ENCODE peak calls at places on chromosomes 7 and 10, in eight cellular contexts. One of them, this sample, is unnamed.

GRCh38 chr7:151761256-151761655 is 115.7 kb downstream of the PRKAG2 start:
- DNase-seq in AG09309: no peak
- DNase-seq in GM12865: no peak
- DNase-seq in epithelial cell of esophagus: peak
- DNase-seq in transverse colon: peak
- DNase-seq in IMR-90: no peak
- DNase-seq in astrocyte of the spinal cord: no peak
- DNase-seq in astrocyte: no peak
- DNase-seq in this sample: no peak

GRCh38 chr10:124701038-124701365 is 43.2 kb downstream of the FAM53B start:
- DNase-seq in AG09309: no peak
- DNase-seq in GM12865: no peak
- DNase-seq in epithelial cell of esophagus: no peak
- DNase-seq in transverse colon: no peak
- DNase-seq in IMR-90: no peak
- DNase-seq in astrocyte of the spinal cord: no peak
- DNase-seq in astrocyte: no peak
- DNase-seq in this sample: no peak

GRCh38 chr10:99782447-99783286 is at the start of gene ABCC2:
- DNase-seq in AG09309: no peak
- DNase-seq in GM12865: no peak
- DNase-seq in epithelial cell of esophagus: peak
- DNase-seq in transverse colon: no peak
- DNase-seq in IMR-90: no peak
- DNase-seq in astrocyte of the spinal cord: no peak
- DNase-seq in astrocyte: no peak
- DNase-seq in this sample: no peak

GRCh38 chr7:44587843-44588711 is 6.0 kb upstream of the TMED4 start:
- DNase-seq in AG09309: peak
- DNase-seq in GM12865: peak
- DNase-seq in epithelial cell of esophagus: peak
- DNase-seq in transverse colon: peak
- DNase-seq in IMR-90: peak
- DNase-seq in astrocyte of the spinal cord: peak
- DNase-seq in astrocyte: peak
- DNase-seq in this sample: peak

GRCh38 chr7:139111147-139111546 is 1.6 kb upstream of the ZC3HAV1 start:
- DNase-seq in AG09309: no peak
- DNase-seq in GM12865: no peak
- DNase-seq in epithelial cell of esophagus: no peak
- DNase-seq in transverse colon: no peak
- DNase-seq in IMR-90: no peak
- DNase-seq in astrocyte of the spinal cord: no peak
- DNase-seq in astrocyte: no peak
- DNase-seq in this sample: no peak

GRCh38 chr7:151867912-151868804 is 8.8 kb downstream of the PRKAG2 start:
- DNase-seq in AG09309: no peak
- DNase-seq in GM12865: no peak
- DNase-seq in epithelial cell of esophagus: no peak
- DNase-seq in transverse colon: no peak
- DNase-seq in IMR-90: no peak
- DNase-seq in astrocyte of the spinal cord: no peak
- DNase-seq in astrocyte: no peak
- DNase-seq in this sample: no peak

GRCh38 chr7:70338061-70338460 is 739.8 kb downstream of the AUTS2 start:
- DNase-seq in AG09309: no peak
- DNase-seq in GM12865: no peak
- DNase-seq in epithelial cell of esophagus: no peak
- DNase-seq in transverse colon: no peak
- DNase-seq in IMR-90: no peak
- DNase-seq in astrocyte of the spinal cord: no peak
- DNase-seq in astrocyte: no peak
- DNase-seq in this sample: no peak

GRCh38 chr7:25858562-25859411 is 293.2 kb upstream of the NFE2L3 start:
- DNase-seq in AG09309: no peak
- DNase-seq in GM12865: peak
- DNase-seq in epithelial cell of esophagus: no peak
- DNase-seq in transverse colon: peak
- DNase-seq in IMR-90: no peak
- DNase-seq in astrocyte of the spinal cord: no peak
- DNase-seq in astrocyte: no peak
- DNase-seq in this sample: no peak

GRCh38 chr10:31888442-31888841 is 40.2 kb downstream of the ARHGAP12 start:
- DNase-seq in AG09309: no peak
- DNase-seq in GM12865: no peak
- DNase-seq in epithelial cell of esophagus: no peak
- DNase-seq in transverse colon: no peak
- DNase-seq in IMR-90: no peak
- DNase-seq in astrocyte of the spinal cord: no peak
- DNase-seq in astrocyte: no peak
- DNase-seq in this sample: no peak

GRCh38 chr10:31887850-31888249 is 40.8 kb downstream of the ARHGAP12 start:
- DNase-seq in AG09309: no peak
- DNase-seq in GM12865: no peak
- DNase-seq in epithelial cell of esophagus: no peak
- DNase-seq in transverse colon: peak
- DNase-seq in IMR-90: no peak
- DNase-seq in astrocyte of the spinal cord: no peak
- DNase-seq in astrocyte: no peak
- DNase-seq in this sample: no peak

GRCh38 chr10:31884386-31884785 is 44.2 kb downstream of the ARHGAP12 start:
- DNase-seq in AG09309: no peak
- DNase-seq in GM12865: no peak
- DNase-seq in epithelial cell of esophagus: no peak
- DNase-seq in transverse colon: no peak
- DNase-seq in IMR-90: no peak
- DNase-seq in astrocyte of the spinal cord: no peak
- DNase-seq in astrocyte: no peak
- DNase-seq in this sample: no peak

GRCh38 chr10:31886885-31887284 is 41.7 kb downstream of the ARHGAP12 start:
- DNase-seq in AG09309: no peak
- DNase-seq in GM12865: no peak
- DNase-seq in epithelial cell of esophagus: no peak
- DNase-seq in transverse colon: no peak
- DNase-seq in IMR-90: peak
- DNase-seq in astrocyte of the spinal cord: peak
- DNase-seq in astrocyte: no peak
- DNase-seq in this sample: no peak
- TF ChIP-seq CTCF in AG09309: no peak
- TF ChIP-seq CTCF in GM12865: no peak
- TF ChIP-seq CTCF in epithelial cell of esophagus: no peak
- TF ChIP-seq CTCF in transverse colon: no peak
- TF ChIP-seq CTCF in IMR-90: no peak
- TF ChIP-seq CTCF in astrocyte of the spinal cord: no peak
- TF ChIP-seq CTCF in astrocyte: no peak
- TF ChIP-seq CTCF in this sample: no peak

GRCh38 chr10:86773486-86773885 is 17.1 kb downstream of the BMPR1A start:
- DNase-seq in AG09309: no peak
- DNase-seq in GM12865: no peak
- DNase-seq in epithelial cell of esophagus: no peak
- DNase-seq in transverse colon: no peak
- DNase-seq in IMR-90: peak
- DNase-seq in astrocyte of the spinal cord: no peak
- DNase-seq in astrocyte: no peak
- DNase-seq in this sample: no peak

GRCh38 chr10:86770412-86770960 is 14.1 kb downstream of the BMPR1A start:
- DNase-seq in AG09309: no peak
- DNase-seq in GM12865: no peak
- DNase-seq in epithelial cell of esophagus: peak
- DNase-seq in transverse colon: no peak
- DNase-seq in IMR-90: no peak
- DNase-seq in astrocyte of the spinal cord: no peak
- DNase-seq in astrocyte: no peak
- DNase-seq in this sample: no peak

GRCh38 chr10:86775859-86776180 is 19.4 kb downstream of the BMPR1A start:
- DNase-seq in AG09309: no peak
- DNase-seq in GM12865: no peak
- DNase-seq in epithelial cell of esophagus: no peak
- DNase-seq in transverse colon: no peak
- DNase-seq in IMR-90: no peak
- DNase-seq in astrocyte of the spinal cord: no peak
- DNase-seq in astrocyte: no peak
- DNase-seq in this sample: no peak

GRCh38 chr10:86779267-86780017 is 23.0 kb downstream of the BMPR1A start:
- DNase-seq in AG09309: no peak
- DNase-seq in GM12865: no peak
- DNase-seq in epithelial cell of esophagus: no peak
- DNase-seq in transverse colon: no peak
- DNase-seq in IMR-90: peak
- DNase-seq in astrocyte of the spinal cord: peak
- DNase-seq in astrocyte: peak
- DNase-seq in this sample: peak

DNA sequence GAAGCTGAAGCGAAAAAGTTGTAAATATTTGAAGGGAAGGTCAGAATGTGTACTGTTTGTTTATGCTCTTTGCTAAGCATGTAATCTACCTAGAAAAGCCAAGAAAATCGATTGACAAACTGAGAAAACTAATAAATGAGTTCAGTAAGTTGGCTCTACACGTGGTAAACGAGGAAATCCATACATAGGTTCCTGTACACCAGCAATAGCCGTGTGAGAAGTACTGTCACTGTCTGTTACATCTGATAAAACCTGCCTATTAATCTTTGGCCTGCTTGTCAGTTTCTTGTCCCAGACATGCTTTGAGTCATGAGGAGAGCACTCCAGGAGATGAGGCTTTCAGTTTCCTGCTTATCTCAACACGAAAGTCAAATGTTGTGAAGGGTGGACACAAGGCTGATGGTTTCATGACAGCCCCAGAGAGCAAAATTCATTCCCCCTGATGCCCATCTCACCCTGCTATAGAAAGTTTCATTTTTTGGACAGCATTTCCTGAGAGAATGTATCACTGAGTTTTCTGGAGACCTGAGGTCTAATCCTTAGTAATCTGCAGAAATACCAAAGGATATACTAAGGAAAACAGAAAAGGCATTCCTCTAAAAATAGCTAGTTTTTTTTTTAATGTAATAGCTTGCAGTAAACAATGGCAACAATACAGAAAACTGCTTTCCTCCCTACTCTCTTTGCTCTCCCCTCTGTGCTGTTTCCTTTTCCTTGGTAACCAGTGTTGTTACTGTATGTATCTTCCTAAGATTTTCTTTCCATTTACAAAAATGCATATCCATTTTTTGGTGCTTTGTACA is 18.8 kb downstream of the BMPR1A start:
- DNase-seq in AG09309: no peak
- DNase-seq in GM12865: peak
- DNase-seq in epithelial cell of esophagus: peak
- DNase-seq in transverse colon: no peak
- DNase-seq in IMR-90: peak
- DNase-seq in astrocyte of the spinal cord: peak
- DNase-seq in astrocyte: no peak
- DNase-seq in this sample: peak
- H3K4me3 ChIP-seq in AG09309: no peak
- H3K4me3 ChIP-seq in GM12865: no peak
- H3K4me3 ChIP-seq in epithelial cell of esophagus: no peak
- H3K4me3 ChIP-seq in transverse colon: no peak
- H3K4me3 ChIP-seq in IMR-90: no peak
- H3K4me3 ChIP-seq in astrocyte of the spinal cord: no peak
- H3K4me3 ChIP-seq in astrocyte: no peak
- H3K4me3 ChIP-seq in this sample: no peak

GRCh38 chr10:24579448-24579847 is 144.2 kb downstream of the ARHGAP21 start:
- DNase-seq in AG09309: no peak
- DNase-seq in GM12865: no peak
- DNase-seq in epithelial cell of esophagus: no peak
- DNase-seq in transverse colon: no peak
- DNase-seq in IMR-90: no peak
- DNase-seq in astrocyte of the spinal cord: no peak
- DNase-seq in astrocyte: no peak
- DNase-seq in this sample: no peak

GRCh38 chr10:24575462-24576002 is 148.2 kb downstream of the ARHGAP21 start:
- DNase-seq in AG09309: no peak
- DNase-seq in GM12865: no peak
- DNase-seq in epithelial cell of esophagus: no peak
- DNase-seq in transverse colon: no peak
- DNase-seq in IMR-90: no peak
- DNase-seq in astrocyte of the spinal cord: no peak
- DNase-seq in astrocyte: no peak
- DNase-seq in this sample: no peak

GRCh38 chr10:24574578-24575155 is 149.0 kb downstream of the ARHGAP21 start:
- DNase-seq in AG09309: no peak
- DNase-seq in GM12865: no peak
- DNase-seq in epithelial cell of esophagus: no peak
- DNase-seq in transverse colon: no peak
- DNase-seq in IMR-90: no peak
- DNase-seq in astrocyte of the spinal cord: no peak
- DNase-seq in astrocyte: no peak
- DNase-seq in this sample: no peak

GRCh38 chr10:24574161-24574560 is 149.5 kb downstream of the ARHGAP21 start:
- DNase-seq in AG09309: no peak
- DNase-seq in GM12865: no peak
- DNase-seq in epithelial cell of esophagus: no peak
- DNase-seq in transverse colon: no peak
- DNase-seq in IMR-90: no peak
- DNase-seq in astrocyte of the spinal cord: no peak
- DNase-seq in astrocyte: no peak
- DNase-seq in this sample: no peak

GRCh38 chr10:24579911-24580310 is 143.8 kb downstream of the ARHGAP21 start:
- DNase-seq in AG09309: no peak
- DNase-seq in GM12865: no peak
- DNase-seq in epithelial cell of esophagus: no peak
- DNase-seq in transverse colon: no peak
- DNase-seq in IMR-90: no peak
- DNase-seq in astrocyte of the spinal cord: no peak
- DNase-seq in astrocyte: no peak
- DNase-seq in this sample: no peak
- TF ChIP-seq CTCF in AG09309: no peak
- TF ChIP-seq CTCF in GM12865: no peak
- TF ChIP-seq CTCF in epithelial cell of esophagus: no peak
- TF ChIP-seq CTCF in transverse colon: no peak
- TF ChIP-seq CTCF in IMR-90: no peak
- TF ChIP-seq CTCF in astrocyte of the spinal cord: no peak
- TF ChIP-seq CTCF in astrocyte: no peak
- TF ChIP-seq CTCF in this sample: no peak

DNA sequence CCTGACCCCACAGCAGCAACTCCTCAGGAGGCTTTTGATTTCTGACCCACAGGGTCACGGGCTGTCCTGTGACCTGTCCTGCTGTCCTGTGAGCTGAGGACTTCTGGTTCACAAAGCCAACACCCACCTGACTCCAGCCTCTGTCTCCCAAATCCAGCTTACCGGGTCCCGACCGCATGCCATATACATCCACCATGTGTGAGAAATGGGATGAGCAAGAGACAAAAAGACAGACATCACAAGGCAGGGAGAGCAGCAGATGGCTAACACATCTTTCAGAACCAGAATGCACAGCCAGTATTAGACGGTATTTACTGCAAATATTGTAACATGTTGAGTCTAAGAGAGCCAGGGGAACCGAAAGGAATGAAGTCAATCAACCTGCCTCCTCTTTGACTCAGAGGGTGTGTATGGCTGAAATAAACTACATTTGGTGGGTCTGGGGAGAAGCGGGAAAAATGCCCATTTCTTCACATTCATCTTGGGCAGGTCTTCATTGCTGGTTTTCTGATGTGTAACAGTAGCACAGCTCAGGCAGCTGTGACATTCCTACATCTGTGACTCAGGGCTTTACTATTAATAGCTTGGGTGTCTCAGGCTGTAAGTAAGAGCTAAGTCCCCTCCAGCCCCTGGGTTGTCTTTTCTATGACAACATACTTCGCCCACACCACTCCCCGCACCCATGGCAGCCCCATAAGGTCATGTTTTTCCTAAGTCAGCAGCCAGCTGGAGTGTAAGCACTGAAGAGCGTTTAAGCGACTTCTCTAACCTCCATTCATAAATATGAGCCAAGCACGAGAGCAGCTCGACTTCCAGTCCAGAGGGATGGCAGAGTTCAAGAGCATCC is 25.0 kb downstream of the ABLIM1 start:
- DNase-seq in AG09309: peak
- DNase-seq in GM12865: peak
- DNase-seq in epithelial cell of esophagus: peak
- DNase-seq in transverse colon: no peak
- DNase-seq in IMR-90: peak
- DNase-seq in astrocyte of the spinal cord: peak
- DNase-seq in astrocyte: peak
- DNase-seq in this sample: peak
- H3K4me3 ChIP-seq in AG09309: peak
- H3K4me3 ChIP-seq in GM12865: no peak
- H3K4me3 ChIP-seq in epithelial cell of esophagus: no peak
- H3K4me3 ChIP-seq in transverse colon: no peak
- H3K4me3 ChIP-seq in IMR-90: no peak
- H3K4me3 ChIP-seq in astrocyte of the spinal cord: no peak
- H3K4me3 ChIP-seq in astrocyte: peak
- H3K4me3 ChIP-seq in this sample: no peak